ENCODE peak calls at places on chromosomes 3 and 15, in eight cellular contexts. One of them, this sample, is unnamed.
A peak's percentile ranks its signal among the peaks of the same experiment; 100 is the strongest.

GRCh38 chr15:61702224-61703120 is 357.8 kb downstream of the VPS13C start:
- DNase-seq in uterus: no peak
- DNase-seq in upper lobe of left lung: no peak
- DNase-seq in transverse colon: no peak
- DNase-seq in pancreas: no peak
- DNase-seq in CD8-positive, alpha-beta memory T cell: no peak
- DNase-seq in psoas muscle: peak; percentile 85
- DNase-seq in dorsolateral prefrontal cortex: no peak
- DNase-seq in this sample: no peak

GRCh38 chr3:13051066-13051465 is 22.2 kb downstream of the IQSEC1 start:
- DNase-seq in uterus: no peak
- DNase-seq in upper lobe of left lung: no peak
- DNase-seq in transverse colon: no peak
- DNase-seq in pancreas: no peak
- DNase-seq in CD8-positive, alpha-beta memory T cell: no peak
- DNase-seq in psoas muscle: no peak
- DNase-seq in dorsolateral prefrontal cortex: no peak
- DNase-seq in this sample: no peak

GRCh38 chr3:65030847-65031463 is 343.2 kb upstream of the ADAMTS9 start:
- DNase-seq in uterus: no peak
- DNase-seq in upper lobe of left lung: no peak
- DNase-seq in transverse colon: no peak
- DNase-seq in pancreas: no peak
- DNase-seq in CD8-positive, alpha-beta memory T cell: no peak
- DNase-seq in psoas muscle: no peak
- DNase-seq in dorsolateral prefrontal cortex: no peak
- DNase-seq in this sample: no peak

GRCh38 chr3:139102606-139103005 is 57.9 kb upstream of the PRR23C start:
- DNase-seq in uterus: no peak
- DNase-seq in upper lobe of left lung: no peak
- DNase-seq in transverse colon: no peak
- DNase-seq in pancreas: no peak
- DNase-seq in CD8-positive, alpha-beta memory T cell: no peak
- DNase-seq in psoas muscle: no peak
- DNase-seq in dorsolateral prefrontal cortex: no peak
- DNase-seq in this sample: no peak

GRCh38 chr3:13484861-13485590 is 4.9 kb downstream of the HDAC11 start:
- DNase-seq in uterus: no peak
- DNase-seq in upper lobe of left lung: peak; percentile 90
- DNase-seq in transverse colon: peak; percentile 93
- DNase-seq in pancreas: peak; percentile 94
- DNase-seq in CD8-positive, alpha-beta memory T cell: no peak
- DNase-seq in psoas muscle: peak; percentile 94
- DNase-seq in dorsolateral prefrontal cortex: no peak
- DNase-seq in this sample: peak; percentile 24

GRCh38 chr3:187987919-187988318 is 166.0 kb upstream of the LPP start:
- DNase-seq in uterus: no peak
- DNase-seq in upper lobe of left lung: no peak
- DNase-seq in transverse colon: no peak
- DNase-seq in pancreas: no peak
- DNase-seq in CD8-positive, alpha-beta memory T cell: peak; percentile 40
- DNase-seq in psoas muscle: no peak
- DNase-seq in dorsolateral prefrontal cortex: no peak
- DNase-seq in this sample: peak; percentile 31

GRCh38 chr3:130841357-130841756 is 52.5 kb upstream of the ATP2C1 start:
- DNase-seq in uterus: no peak
- DNase-seq in upper lobe of left lung: no peak
- DNase-seq in transverse colon: no peak
- DNase-seq in pancreas: no peak
- DNase-seq in CD8-positive, alpha-beta memory T cell: no peak
- DNase-seq in psoas muscle: no peak
- DNase-seq in dorsolateral prefrontal cortex: no peak
- DNase-seq in this sample: no peak

GRCh38 chr15:78301813-78302212 is 2.4 kb upstream of the SKIC8 start:
- DNase-seq in uterus: no peak
- DNase-seq in upper lobe of left lung: no peak
- DNase-seq in transverse colon: no peak
- DNase-seq in pancreas: no peak
- DNase-seq in CD8-positive, alpha-beta memory T cell: no peak
- DNase-seq in psoas muscle: no peak
- DNase-seq in dorsolateral prefrontal cortex: no peak
- DNase-seq in this sample: no peak

GRCh38 chr15:64455951-64456350 is 4.4 kb upstream of the ZNF609 start:
- DNase-seq in uterus: no peak
- DNase-seq in upper lobe of left lung: peak; percentile 33
- DNase-seq in transverse colon: peak; percentile 20
- DNase-seq in pancreas: no peak
- DNase-seq in CD8-positive, alpha-beta memory T cell: no peak
- DNase-seq in psoas muscle: no peak
- DNase-seq in dorsolateral prefrontal cortex: no peak
- DNase-seq in this sample: no peak

GRCh38 chr3:197499427-197499826 is 56.3 kb downstream of the BDH1 start:
- DNase-seq in uterus: no peak
- DNase-seq in upper lobe of left lung: no peak
- DNase-seq in transverse colon: peak; percentile 75
- DNase-seq in pancreas: no peak
- DNase-seq in CD8-positive, alpha-beta memory T cell: no peak
- DNase-seq in psoas muscle: no peak
- DNase-seq in dorsolateral prefrontal cortex: no peak
- DNase-seq in this sample: no peak
- H3K27ac ChIP-seq in uterus: no peak overlapping the region
- H3K27ac ChIP-seq in upper lobe of left lung: no peak overlapping the region
- H3K27ac ChIP-seq in transverse colon: peak overlapping the region; percentile 83
- H3K27ac ChIP-seq in pancreas: no peak overlapping the region
- H3K27ac ChIP-seq in CD8-positive, alpha-beta memory T cell: no peak overlapping the region
- H3K27ac ChIP-seq in psoas muscle: no peak overlapping the region
- H3K27ac ChIP-seq in dorsolateral prefrontal cortex: no peak overlapping the region
- H3K27ac ChIP-seq in this sample: no peak overlapping the region

DNA sequence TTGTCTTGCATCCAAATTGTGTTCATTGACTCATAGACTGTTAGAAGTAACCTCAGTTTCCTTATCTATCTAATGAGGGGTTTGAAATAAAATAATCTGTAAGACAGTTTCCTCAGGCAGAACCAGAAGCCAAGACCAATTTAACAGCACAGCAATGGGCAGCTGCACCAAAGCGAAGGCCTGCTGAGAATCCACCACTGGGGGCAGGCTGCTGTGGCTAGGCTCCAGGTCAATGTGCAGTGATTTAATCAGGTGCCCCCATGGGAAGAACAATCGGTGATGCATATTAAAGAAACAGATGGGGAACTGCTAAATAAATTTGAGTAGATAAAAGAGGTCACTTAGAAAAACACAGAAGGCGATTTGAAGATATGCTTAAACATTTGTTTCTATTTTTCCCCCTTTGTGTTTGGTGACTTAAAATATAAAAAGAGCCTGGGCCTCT is 28.0 kb upstream of the TMOD3 start:
- DNase-seq in uterus: no peak
- DNase-seq in upper lobe of left lung: no peak
- DNase-seq in transverse colon: no peak
- DNase-seq in pancreas: no peak
- DNase-seq in CD8-positive, alpha-beta memory T cell: no peak
- DNase-seq in psoas muscle: peak; percentile 52
- DNase-seq in dorsolateral prefrontal cortex: peak; percentile 38
- DNase-seq in this sample: no peak
- H3K27ac ChIP-seq in uterus: no peak overlapping the region
- H3K27ac ChIP-seq in upper lobe of left lung: no peak overlapping the region
- H3K27ac ChIP-seq in transverse colon: no peak overlapping the region
- H3K27ac ChIP-seq in pancreas: no peak overlapping the region
- H3K27ac ChIP-seq in CD8-positive, alpha-beta memory T cell: no peak overlapping the region
- H3K27ac ChIP-seq in psoas muscle: no peak overlapping the region
- H3K27ac ChIP-seq in dorsolateral prefrontal cortex: no peak overlapping the region
- H3K27ac ChIP-seq in this sample: no peak overlapping the region

GRCh38 chr3:115072265-115073008 is 74.7 kb downstream of the ZBTB20 start:
- DNase-seq in uterus: no peak
- DNase-seq in upper lobe of left lung: no peak
- DNase-seq in transverse colon: no peak
- DNase-seq in pancreas: no peak
- DNase-seq in CD8-positive, alpha-beta memory T cell: no peak
- DNase-seq in psoas muscle: no peak
- DNase-seq in dorsolateral prefrontal cortex: no peak
- DNase-seq in this sample: no peak

GRCh38 chr3:115074502-115074901 is 72.6 kb downstream of the ZBTB20 start:
- DNase-seq in uterus: no peak
- DNase-seq in upper lobe of left lung: no peak
- DNase-seq in transverse colon: no peak
- DNase-seq in pancreas: no peak
- DNase-seq in CD8-positive, alpha-beta memory T cell: no peak
- DNase-seq in psoas muscle: no peak
- DNase-seq in dorsolateral prefrontal cortex: no peak
- DNase-seq in this sample: no peak

GRCh38 chr3:115068799-115069198 is 78.3 kb downstream of the ZBTB20 start:
- DNase-seq in uterus: no peak
- DNase-seq in upper lobe of left lung: no peak
- DNase-seq in transverse colon: no peak
- DNase-seq in pancreas: no peak
- DNase-seq in CD8-positive, alpha-beta memory T cell: no peak
- DNase-seq in psoas muscle: no peak
- DNase-seq in dorsolateral prefrontal cortex: no peak
- DNase-seq in this sample: no peak

GRCh38 chr3:115071122-115071521 is 76.0 kb downstream of the ZBTB20 start:
- DNase-seq in uterus: no peak
- DNase-seq in upper lobe of left lung: no peak
- DNase-seq in transverse colon: no peak
- DNase-seq in pancreas: no peak
- DNase-seq in CD8-positive, alpha-beta memory T cell: no peak
- DNase-seq in psoas muscle: no peak
- DNase-seq in dorsolateral prefrontal cortex: no peak
- DNase-seq in this sample: no peak

GRCh38 chr3:115071611-115072010 is 75.5 kb downstream of the ZBTB20 start:
- DNase-seq in uterus: no peak
- DNase-seq in upper lobe of left lung: no peak
- DNase-seq in transverse colon: no peak
- DNase-seq in pancreas: no peak
- DNase-seq in CD8-positive, alpha-beta memory T cell: no peak
- DNase-seq in psoas muscle: no peak
- DNase-seq in dorsolateral prefrontal cortex: peak; percentile 73
- DNase-seq in this sample: no peak
- H3K27ac ChIP-seq in uterus: peak overlapping the region; percentile 48
- H3K27ac ChIP-seq in upper lobe of left lung: no peak overlapping the region
- H3K27ac ChIP-seq in transverse colon: peak overlapping the region; percentile 1
- H3K27ac ChIP-seq in pancreas: no peak overlapping the region
- H3K27ac ChIP-seq in CD8-positive, alpha-beta memory T cell: no peak overlapping the region
- H3K27ac ChIP-seq in psoas muscle: peak overlapping the region; percentile 59
- H3K27ac ChIP-seq in dorsolateral prefrontal cortex: peak overlapping the region; percentile 98
- H3K27ac ChIP-seq in this sample: peak overlapping the region; percentile 87

DNA sequence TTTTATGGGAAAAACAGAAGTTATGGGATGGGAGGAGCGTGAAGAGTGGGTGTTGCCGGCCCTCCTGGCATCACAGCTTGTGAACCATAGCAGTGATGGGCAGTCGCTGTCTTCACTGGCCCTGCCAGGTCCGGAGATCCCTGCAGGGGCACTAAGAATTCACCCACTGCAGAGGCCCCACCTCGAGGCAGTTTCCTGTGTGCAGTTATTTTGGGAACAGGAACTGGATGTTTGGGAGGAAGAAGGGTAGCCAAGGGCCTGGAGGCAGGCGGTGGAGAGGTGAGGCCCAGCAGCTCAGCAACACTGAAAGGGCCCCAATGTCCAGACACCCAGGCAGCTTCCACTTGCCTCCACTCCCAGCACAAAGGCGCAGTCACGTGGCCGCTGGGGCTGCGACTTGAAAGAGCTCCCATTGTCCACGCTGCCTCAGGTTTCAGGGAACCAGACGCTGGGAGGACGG is 255.6 kb downstream of the ZNF621 start:
- DNase-seq in uterus: peak; percentile 81
- DNase-seq in upper lobe of left lung: peak; percentile 78
- DNase-seq in transverse colon: peak; percentile 23
- DNase-seq in pancreas: peak; percentile 70
- DNase-seq in CD8-positive, alpha-beta memory T cell: no peak
- DNase-seq in psoas muscle: peak; percentile 85
- DNase-seq in dorsolateral prefrontal cortex: peak; percentile 93
- DNase-seq in this sample: peak; percentile 73
- H3K27ac ChIP-seq in uterus: peak overlapping the region; percentile 77
- H3K27ac ChIP-seq in upper lobe of left lung: peak overlapping the region; percentile 79
- H3K27ac ChIP-seq in transverse colon: peak overlapping the region; percentile 59
- H3K27ac ChIP-seq in pancreas: peak overlapping the region; percentile 54
- H3K27ac ChIP-seq in CD8-positive, alpha-beta memory T cell: no peak overlapping the region
- H3K27ac ChIP-seq in psoas muscle: peak overlapping the region; percentile 48
- H3K27ac ChIP-seq in dorsolateral prefrontal cortex: peak overlapping the region; percentile 87
- H3K27ac ChIP-seq in this sample: peak overlapping the region; percentile 64

GRCh38 chr3:120661106-120661962 is 20.7 kb downstream of the HGD start:
- DNase-seq in uterus: no peak
- DNase-seq in upper lobe of left lung: no peak
- DNase-seq in transverse colon: no peak
- DNase-seq in pancreas: no peak
- DNase-seq in CD8-positive, alpha-beta memory T cell: no peak
- DNase-seq in psoas muscle: no peak
- DNase-seq in dorsolateral prefrontal cortex: no peak
- DNase-seq in this sample: no peak
- H3K27ac ChIP-seq in uterus: no peak overlapping the region
- H3K27ac ChIP-seq in upper lobe of left lung: no peak overlapping the region
- H3K27ac ChIP-seq in transverse colon: no peak overlapping the region
- H3K27ac ChIP-seq in pancreas: no peak overlapping the region
- H3K27ac ChIP-seq in CD8-positive, alpha-beta memory T cell: no peak overlapping the region
- H3K27ac ChIP-seq in psoas muscle: no peak overlapping the region
- H3K27ac ChIP-seq in dorsolateral prefrontal cortex: no peak overlapping the region
- H3K27ac ChIP-seq in this sample: no peak overlapping the region

DNA sequence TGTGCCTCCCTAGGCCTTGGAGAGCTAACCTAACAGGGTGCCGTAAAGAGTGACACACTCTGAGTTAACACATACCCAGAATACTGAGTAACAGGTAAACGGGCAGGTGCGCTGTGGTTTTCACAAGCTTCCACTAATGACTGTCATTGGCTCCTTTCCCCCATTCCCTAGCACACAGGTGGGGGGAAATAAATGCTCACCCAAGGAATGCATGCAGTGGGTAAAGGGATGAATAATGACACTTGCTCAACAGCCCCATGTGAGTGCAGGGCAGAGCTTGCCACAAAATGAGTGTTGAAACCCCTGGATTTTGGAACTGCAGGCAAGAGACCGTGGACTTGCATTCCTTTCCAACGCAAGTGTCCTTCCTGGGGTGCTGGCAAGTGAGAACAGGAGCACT is 57.6 kb downstream of the ADAMTS17 start:
- DNase-seq in uterus: no peak
- DNase-seq in upper lobe of left lung: no peak
- DNase-seq in transverse colon: no peak
- DNase-seq in pancreas: no peak
- DNase-seq in CD8-positive, alpha-beta memory T cell: no peak
- DNase-seq in psoas muscle: no peak
- DNase-seq in dorsolateral prefrontal cortex: no peak
- DNase-seq in this sample: no peak
- H3K27ac ChIP-seq in uterus: no peak overlapping the region
- H3K27ac ChIP-seq in upper lobe of left lung: no peak overlapping the region
- H3K27ac ChIP-seq in transverse colon: no peak overlapping the region
- H3K27ac ChIP-seq in pancreas: no peak overlapping the region
- H3K27ac ChIP-seq in CD8-positive, alpha-beta memory T cell: no peak overlapping the region
- H3K27ac ChIP-seq in psoas muscle: peak overlapping the region; percentile 8
- H3K27ac ChIP-seq in dorsolateral prefrontal cortex: no peak overlapping the region
- H3K27ac ChIP-seq in this sample: no peak overlapping the region